ENCODE peak calls at places on chromosomes 2 and 18, in eight cellular contexts. B is left ventricle myocardium inferior; X is NCI-H2081; G is stimulated activated naive CD8-positive, alpha-beta T cell treated with anti-CD3 and anti-CD28 coated beads, Interleukin-15, amount 100 ng/mL, for 72 hours; I is GM04504; J is GM06990; E is sciatic nerve; C is frontal cortex. N is an unnamed sample.

GRCh38 chr2:143852748-143853147 is 667.2 kb downstream of the ZEB2 start:
- DNase-seq in G (no peak), E (no peak), C (no peak), J (no peak), I (no peak), X (no peak), B (no peak), N (no peak)

GRCh38 chr2:37829202-37829601 is 95.9 kb upstream of the RMDN2 start:
- DNase-seq in G (no peak), X (no peak), C (no peak), B (peak; percentile 25), E (no peak), I (peak; percentile 98), J (no peak), N (peak; percentile 29)

GRCh38 chr2:131104487-131105155 is 515 bp upstream of the PLEKHB2 start:
- DNase-seq in I (peak; percentile 55), J (no peak), X (peak; percentile 79), C (peak; percentile 50), E (no peak), G (no peak), B (no peak), N (peak; percentile 60)

GRCh38 chr2:189613650-189614420 is 33.2 kb upstream of the SLC40A1 start:
- DNase-seq in G (no peak), C (no peak), B (no peak), I (no peak), X (no peak), E (no peak), J (no peak), N (peak; percentile 62)

GRCh38 chr2:218347172-218347571 is 9.5 kb upstream of the CATIP start:
- DNase-seq in E (no peak), J (no peak), C (no peak), I (no peak), B (no peak), G (no peak), X (no peak), N (no peak)

GRCh38 chr2:74010087-74010541 is 25.4 kb downstream of the TET3 start:
- DNase-seq in J (no peak), X (peak; percentile 94), B (no peak), G (no peak), I (no peak), E (no peak), C (no peak), N (peak; percentile 91)

GRCh38 chr2:26529406-26530070 is 51.6 kb upstream of the OTOF start:
- DNase-seq in E (peak; percentile 52), C (no peak), G (no peak), J (no peak), B (no peak), X (no peak), I (no peak), N (no peak)

GRCh38 chr2:174972924-174973323 is 32.3 kb downstream of the CHN1 start:
- DNase-seq in E (no peak), C (no peak), B (no peak), G (no peak), X (no peak), J (no peak), I (peak; percentile 35), N (peak; percentile 44)

GRCh38 chr18:2906522-2907458 is 60.0 kb downstream of the EMILIN2 start:
- DNase-seq in C (peak; percentile 64), B (no peak), X (peak; percentile 59), J (peak; percentile 55), I (no peak), E (no peak), G (peak; percentile 69), N (no peak)

GRCh38 chr2:144914622-144915230 is 394.8 kb upstream of the ZEB2 start:
- DNase-seq in C (no peak), E (no peak), X (no peak), I (peak; percentile 51), J (no peak), B (no peak), G (no peak), N (peak; percentile 64)

GRCh38 chr2:56202722-56203121 is 18.9 kb downstream of the CCDC85A start:
- DNase-seq in I (no peak), C (no peak), J (no peak), E (no peak), B (no peak), G (no peak), X (no peak), N (no peak)

GRCh38 chr18:77071711-77072292 is 60.8 kb downstream of the MBP start:
- DNase-seq in E (no peak), C (no peak), B (no peak), I (no peak), G (no peak), J (no peak), X (no peak), N (peak; percentile 66)

N was measured in foreskin keratinocyte.